ENCODE peak calls at places on chromosomes 2 and 18, in four cellular contexts. W, T, O and V are unnamed samples.

GRCh38 chr2:47054867-47055266 is 100.2 kb downstream of the STPG4 start:
- DNase-seq in W (no peak), T (no peak), O (no peak), V (no peak)

GRCh38 chr2:64067326-64067725 is 48.1 kb upstream of the VPS54 start:
- DNase-seq in W (no peak), T (no peak), O (no peak), V (no peak)

GRCh38 chr2:71069376-71069775 is 928 bp downstream of the NAGK start:
- DNase-seq in W (no peak), T (no peak), O (no peak), V (no peak)

GRCh38 chr2:19786408-19787058 is 115.2 kb downstream of the TTC32 start:
- DNase-seq in W (no peak), T (no peak), O (no peak), V (no peak)

GRCh38 chr2:147711031-147711430 is 133.8 kb upstream of the ACVR2A start:
- DNase-seq in W (no peak), T (no peak), O (no peak), V (no peak)

GRCh38 chr2:156437272-156437671 is 1.1 kb downstream of the GPD2 start:
- DNase-seq in W (no peak), T (no peak), O (no peak), V (peak; percentile 31)

GRCh38 chr2:27980242-27980641 is 89.7 kb downstream of the BABAM2 start:
- DNase-seq in W (no peak), T (peak; percentile 57), O (no peak), V (no peak)

GRCh38 chr2:20578266-20578894 is 72.5 kb downstream of the HS1BP3 start:
- DNase-seq in W (no peak), T (no peak), O (no peak), V (no peak)

GRCh38 chr2:232502901-232503791 is 15.5 kb upstream of the ECEL1 start:
- DNase-seq in W (peak; percentile 23), T (peak; percentile 82), O (peak; percentile 72), V (no peak)

GRCh38 chr2:167769020-167769419 is 478.4 kb downstream of the STK39 start:
- DNase-seq in W (no peak), T (no peak), O (no peak), V (no peak)

GRCh38 chr2:85324639-85325465 is 2.9 kb downstream of the TGOLN2 start:
- DNase-seq in W (peak; percentile 38), T (peak; percentile 16), O (no peak), V (no peak)

GRCh38 chr18:55763805-55764204 is 175.8 kb upstream of the TCF4 start:
- DNase-seq in W (no peak), T (peak; percentile 92), O (no peak), V (no peak)

GRCh38 chr2:220789961-220790360 is 782.1 kb downstream of the EPHA4 start:
- DNase-seq in W (no peak), T (no peak), O (no peak), V (peak; percentile 12)

GRCh38 chr2:234161932-234162331 is 111.4 kb downstream of the SPP2 start:
- DNase-seq in W (no peak), T (no peak), O (no peak), V (no peak)

GRCh38 chr18:11518788-11519685 is 90.4 kb upstream of the SLC35G4 start:
- DNase-seq in W (peak; percentile 74), T (peak; percentile 52), O (peak; percentile 69), V (peak; percentile 51)

GRCh38 chr2:162908567-162908966 is 70.0 kb upstream of the KCNH7 start:
- DNase-seq in W (no peak), T (no peak), O (no peak), V (no peak)

GRCh38 chr2:130368786-130369185 is 12.9 kb downstream of the PTPN18 start:
- DNase-seq in W (no peak), T (no peak), O (no peak), V (no peak)